ENCODE peak calls at places on chromosomes 2 and 18, in nine cellular contexts. E is choroid plexus epithelial cell, G is heart right ventricle, C is endothelial cell, K is tibial nerve, Y is HepG2, T is right atrium auricular region, L is GM13976, X is foreskin keratinocyte. Z is an unnamed sample.

GRCh38 chr2:196277002-196277401 is 105.6 kb upstream of the STK17B start:
- DNase-seq in E (peak), G (no peak), C (no peak), K (no peak), Y (no peak), T (no peak), L (peak), X (no peak), Z (no peak)

GRCh38 chr2:241925821-241926441 is 56.4 kb downstream of the RTP5 start:
- DNase-seq in E (no peak), G (no peak), C (no peak), K (no peak), Y (no peak), T (no peak), L (no peak), X (no peak), Z (no peak)

GRCh38 chr2:119174216-119174992 is 15.9 kb upstream of the C1QL2 start:
- DNase-seq in E (peak), G (no peak), C (peak), K (no peak), Y (peak), T (no peak), L (peak), X (no peak), Z (peak)

GRCh38 chr18:80133124-80133523 is 24.1 kb downstream of the ADNP2 start:
- DNase-seq in E (no peak), G (no peak), C (no peak), K (no peak), Y (no peak), T (no peak), L (no peak), X (no peak), Z (no peak)

GRCh38 chr2:27765621-27766286 is 5.8 kb upstream of the MRPL33 start:
- DNase-seq in E (peak), G (peak), C (peak), K (no peak), Y (no peak), T (no peak), L (peak), X (no peak), Z (no peak)

GRCh38 chr2:216665717-216666116 is 29.6 kb downstream of the IGFBP5 start:
- DNase-seq in E (peak), G (no peak), C (no peak), K (no peak), Y (peak), T (no peak), L (no peak), X (no peak), Z (no peak)

GRCh38 chr2:170321526-170321925 is 143.6 kb downstream of the MYO3B start:
- DNase-seq in E (no peak), G (no peak), C (no peak), K (no peak), Y (no peak), T (no peak), L (no peak), X (peak), Z (no peak)

GRCh38 chr2:233602076-233602475 is 15.4 kb upstream of the UGT1A8 start:
- DNase-seq in E (no peak), G (no peak), C (no peak), K (no peak), Y (no peak), T (no peak), L (no peak), X (no peak), Z (no peak)

GRCh38 chr18:5628512-5629255 is 84.9 kb upstream of the EPB41L3 start:
- DNase-seq in E (peak), G (peak), C (peak), K (peak), Y (no peak), T (peak), L (peak), X (peak), Z (no peak)

GRCh38 chr2:131030478-131030971 is 62.7 kb downstream of the FAM168B start:
- DNase-seq in E (no peak), G (no peak), C (no peak), K (no peak), Y (no peak), T (peak), L (no peak), X (no peak), Z (no peak)

GRCh38 chr2:1605102-1605501 is 139.2 kb downstream of the PXDN start:
- DNase-seq in E (peak), G (peak), C (no peak), K (no peak), Y (no peak), T (peak), L (no peak), X (no peak), Z (no peak)

GRCh38 chr2:43010428-43011141 is 215.8 kb downstream of the ZFP36L2 start:
- DNase-seq in E (no peak), G (no peak), C (no peak), K (no peak), Y (no peak), T (no peak), L (no peak), X (peak), Z (peak)

GRCh38 chr2:128590309-128591021 is 271.8 kb upstream of the HS6ST1 start:
- DNase-seq in E (no peak), G (no peak), C (no peak), K (no peak), Y (no peak), T (peak), L (no peak), X (no peak), Z (no peak)

GRCh38 chr2:193332938-193333337 is 1138.2 kb upstream of the TMEFF2 start:
- DNase-seq in E (no peak), G (no peak), C (no peak), K (no peak), Y (no peak), T (no peak), L (no peak), X (no peak), Z (no peak)

GRCh38 chr2:120959426-120959825 is 223.8 kb downstream of the GLI2 start:
- DNase-seq in E (no peak), G (peak), C (no peak), K (no peak), Y (no peak), T (no peak), L (no peak), X (peak), Z (no peak)

GRCh38 chr18:8351173-8351572 is 258.1 kb upstream of the RAB12 start:
- DNase-seq in E (no peak), G (no peak), C (no peak), K (no peak), Y (no peak), T (no peak), L (no peak), X (no peak), Z (no peak)

GRCh38 chr2:42926438-42927333 is 134.3 kb upstream of the HAAO start:
- DNase-seq in E (no peak), G (no peak), C (no peak), K (no peak), Y (peak), T (no peak), L (no peak), X (no peak), Z (no peak)

GRCh38 chr2:129767346-129767745 is 212.1 kb upstream of the RAB6C start:
- DNase-seq in E (no peak), G (no peak), C (no peak), K (no peak), Y (no peak), T (peak), L (no peak), X (no peak), Z (no peak)

GRCh38 chr2:38421274-38422056 is 44.4 kb upstream of the ATL2 start:
- DNase-seq in E (no peak), G (no peak), C (no peak), K (no peak), Y (no peak), T (no peak), L (no peak), X (no peak), Z (no peak)

GRCh38 chr2:216319771-216320170 is 52.5 kb downstream of the MARCHF4 start:
- DNase-seq in E (peak), G (no peak), C (no peak), K (no peak), Y (no peak), T (no peak), L (no peak), X (no peak), Z (no peak)

GRCh38 chr2:138548796-138549195 is 47.2 kb downstream of the SPOPL start:
- DNase-seq in E (no peak), G (no peak), C (no peak), K (no peak), Y (no peak), T (no peak), L (no peak), X (no peak), Z (no peak)

GRCh38 chr2:236939271-236939670 is 146.4 kb upstream of the COPS8 start:
- DNase-seq in E (no peak), G (no peak), C (no peak), K (no peak), Y (no peak), T (peak), L (no peak), X (no peak), Z (no peak)

GRCh38 chr2:220451438-220451837 is 824.0 kb downstream of the SLC4A3 start:
- DNase-seq in E (no peak), G (no peak), C (no peak), K (no peak), Y (no peak), T (no peak), L (no peak), X (no peak), Z (no peak)

GRCh38 chr2:111178730-111179405 is 58.2 kb downstream of the BCL2L11 start:
- DNase-seq in E (peak), G (no peak), C (no peak), K (no peak), Y (peak), T (no peak), L (no peak), X (no peak), Z (no peak)

DNA sequence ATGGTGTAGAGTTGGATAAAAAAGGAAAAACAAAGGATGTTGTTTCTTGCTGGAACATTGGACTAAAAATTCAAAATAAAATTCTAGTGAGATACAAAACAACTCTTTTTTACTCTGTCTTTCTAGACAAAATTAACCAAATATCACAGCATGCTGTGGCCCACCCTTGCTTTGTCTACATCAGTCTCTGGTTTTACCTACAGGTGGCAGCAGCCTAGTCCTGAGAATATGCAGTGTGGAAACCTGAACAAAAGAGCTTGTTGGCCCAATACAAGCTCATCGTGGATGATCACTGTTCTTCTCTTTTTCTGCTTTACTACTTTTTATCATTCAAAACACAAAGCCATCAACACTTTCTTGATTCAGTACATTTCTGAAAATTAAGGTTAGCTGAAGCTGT is 210.4 kb downstream of the CDH19 start:
- DNase-seq in E (no peak), G (no peak), C (no peak), K (no peak), Y (no peak), T (no peak), L (no peak), X (no peak), Z (no peak)
- TF ChIP-seq CTCF in E (no peak), G (no peak), C (no peak), K (no peak), Y (no peak), T (no peak), L (no peak), X (no peak), Z (no peak)

GRCh38 chr2:150426315-150426714 is 61.2 kb downstream of the RND3 start:
- DNase-seq in E (no peak), G (no peak), C (no peak), K (no peak), Y (no peak), T (no peak), L (no peak), X (no peak), Z (no peak)

GRCh38 chr2:150421252-150421651 is 66.2 kb downstream of the RND3 start:
- DNase-seq in E (no peak), G (no peak), C (no peak), K (no peak), Y (no peak), T (no peak), L (no peak), X (no peak), Z (no peak)

GRCh38 chr2:150426724-150427123 is 60.7 kb downstream of the RND3 start:
- DNase-seq in E (no peak), G (no peak), C (no peak), K (no peak), Y (no peak), T (no peak), L (no peak), X (no peak), Z (no peak)

GRCh38 chr2:150424361-150424760 is 63.1 kb downstream of the RND3 start:
- DNase-seq in E (no peak), G (no peak), C (no peak), K (no peak), Y (no peak), T (no peak), L (no peak), X (no peak), Z (no peak)

GRCh38 chr2:150425121-150425559 is 62.3 kb downstream of the RND3 start:
- DNase-seq in E (no peak), G (peak), C (peak), K (no peak), Y (no peak), T (no peak), L (no peak), X (no peak), Z (no peak)
- TF ChIP-seq CTCF in E (peak), G (peak), C (no peak), K (peak), Y (no peak), T (peak), L (no peak), X (peak), Z (no peak)

GRCh38 chr2:149575277-149575676 is 12.3 kb downstream of the MMADHC start:
- DNase-seq in E (no peak), G (no peak), C (no peak), K (no peak), Y (no peak), T (no peak), L (no peak), X (no peak), Z (no peak)

GRCh38 chr2:149577269-149577668 is 10.3 kb downstream of the MMADHC start:
- DNase-seq in E (no peak), G (no peak), C (no peak), K (no peak), Y (no peak), T (no peak), L (no peak), X (no peak), Z (no peak)

GRCh38 chr2:149572102-149572953 is 15.2 kb downstream of the MMADHC start:
- DNase-seq in E (no peak), G (no peak), C (no peak), K (no peak), Y (no peak), T (no peak), L (no peak), X (no peak), Z (no peak)

GRCh38 chr2:149575742-149576141 is 11.8 kb downstream of the MMADHC start:
- DNase-seq in E (no peak), G (no peak), C (no peak), K (no peak), Y (no peak), T (no peak), L (no peak), X (no peak), Z (no peak)

GRCh38 chr2:149573760-149574159 is 13.8 kb downstream of the MMADHC start:
- DNase-seq in E (peak), G (no peak), C (no peak), K (no peak), Y (no peak), T (no peak), L (no peak), X (no peak), Z (no peak)
- TF ChIP-seq CTCF in E (peak), G (no peak), C (peak), K (peak), Y (no peak), T (peak), L (no peak), X (peak), Z (no peak)

GRCh38 chr2:75787532-75788132 is 76.9 kb upstream of the GCFC2 start:
- DNase-seq in E (peak), G (no peak), C (no peak), K (no peak), Y (peak), T (no peak), L (no peak), X (no peak), Z (no peak)
- TF ChIP-seq CTCF in E (peak), G (peak), C (peak), K (peak), Y (peak), T (peak), L (peak), X (peak), Z (no peak)